ENCODE peak calls at places on chromosomes 5 and 9, in eight cellular contexts. T, Q, V, K, E, G, N and M are unnamed samples.

GRCh38 chr9:114250235-114250568 is 72.7 kb upstream of the ORM1 start:
- DNase-seq in T (peak; percentile 83), Q (peak; percentile 85), K (peak; percentile 92), N (no peak), E (peak; percentile 61), V (peak; percentile 78), G (peak; percentile 93), M (peak; percentile 55)

GRCh38 chr9:68495287-68495686 is 45.4 kb downstream of the TMEM252 start:
- DNase-seq in Q (no peak), T (no peak), V (no peak), E (no peak), K (no peak), G (no peak), N (no peak), M (no peak)

GRCh38 chr5:170782438-170782837 is 1.1 kb upstream of the GABRP start:
- DNase-seq in N (no peak), V (no peak), K (no peak), E (no peak), T (no peak), Q (no peak), G (no peak), M (no peak)

GRCh38 chr9:108850293-108850897 is 5.4 kb downstream of the ACTL7B start:
- DNase-seq in K (no peak), Q (peak; percentile 14), E (no peak), G (no peak), N (no peak), T (no peak), V (no peak), M (no peak)

GRCh38 chr5:38616061-38616460 is 59.6 kb upstream of the LIFR start:
- DNase-seq in G (no peak), E (no peak), T (no peak), V (no peak), Q (no peak), N (no peak), K (no peak), M (no peak)

GRCh38 chr5:151315998-151316597 is 12.5 kb upstream of the SLC36A3 start:
- DNase-seq in V (peak; percentile 58), G (peak; percentile 80), Q (peak; percentile 63), E (peak; percentile 64), K (peak; percentile 78), N (peak; percentile 77), T (peak; percentile 71), M (peak; percentile 80)

GRCh38 chr9:124741681-124742080 is 29.4 kb downstream of the NR6A1 start:
- DNase-seq in K (no peak), G (no peak), N (no peak), Q (no peak), E (no peak), V (no peak), T (no peak), M (no peak)

GRCh38 chr9:128420060-128420650 is 502 bp upstream of the CERCAM start:
- DNase-seq in Q (peak; percentile 45), T (peak; percentile 84), E (peak; percentile 35), G (peak; percentile 87), N (peak; percentile 71), K (peak; percentile 79), V (peak; percentile 64), M (peak; percentile 74)

GRCh38 chr9:98191615-98192502 is 578 bp downstream of the CORO2A start:
- DNase-seq in Q (no peak), G (no peak), E (peak; percentile 30), K (no peak), N (no peak), V (no peak), T (peak; percentile 31), M (peak; percentile 59)

GRCh38 chr9:35658144-35658893 is at the start of gene CCDC107:
- DNase-seq in E (peak; percentile 71), Q (peak; percentile 81), G (peak; percentile 93), K (peak; percentile 92), V (peak; percentile 81), T (peak; percentile 92), N (peak; percentile 79), M (peak; percentile 88)

GRCh38 chr9:35656340-35656739 is 1.5 kb downstream of the RMRP start:
- DNase-seq in Q (no peak), E (no peak), G (no peak), V (no peak), N (no peak), T (no peak), K (no peak), M (no peak)

GRCh38 chr9:35658894-35659220 is 765 bp downstream of the CCDC107 start:
- DNase-seq in K (peak; percentile 58), G (peak; percentile 84), N (no peak), T (no peak), Q (peak; percentile 70), E (no peak), V (peak; percentile 54), M (peak; percentile 47)

GRCh38 chr9:35656841-35657326 is 935 bp downstream of the RMRP start:
- DNase-seq in K (no peak), V (peak; percentile 33), E (no peak), Q (no peak), N (no peak), G (no peak), T (no peak), M (no peak)

DNA sequence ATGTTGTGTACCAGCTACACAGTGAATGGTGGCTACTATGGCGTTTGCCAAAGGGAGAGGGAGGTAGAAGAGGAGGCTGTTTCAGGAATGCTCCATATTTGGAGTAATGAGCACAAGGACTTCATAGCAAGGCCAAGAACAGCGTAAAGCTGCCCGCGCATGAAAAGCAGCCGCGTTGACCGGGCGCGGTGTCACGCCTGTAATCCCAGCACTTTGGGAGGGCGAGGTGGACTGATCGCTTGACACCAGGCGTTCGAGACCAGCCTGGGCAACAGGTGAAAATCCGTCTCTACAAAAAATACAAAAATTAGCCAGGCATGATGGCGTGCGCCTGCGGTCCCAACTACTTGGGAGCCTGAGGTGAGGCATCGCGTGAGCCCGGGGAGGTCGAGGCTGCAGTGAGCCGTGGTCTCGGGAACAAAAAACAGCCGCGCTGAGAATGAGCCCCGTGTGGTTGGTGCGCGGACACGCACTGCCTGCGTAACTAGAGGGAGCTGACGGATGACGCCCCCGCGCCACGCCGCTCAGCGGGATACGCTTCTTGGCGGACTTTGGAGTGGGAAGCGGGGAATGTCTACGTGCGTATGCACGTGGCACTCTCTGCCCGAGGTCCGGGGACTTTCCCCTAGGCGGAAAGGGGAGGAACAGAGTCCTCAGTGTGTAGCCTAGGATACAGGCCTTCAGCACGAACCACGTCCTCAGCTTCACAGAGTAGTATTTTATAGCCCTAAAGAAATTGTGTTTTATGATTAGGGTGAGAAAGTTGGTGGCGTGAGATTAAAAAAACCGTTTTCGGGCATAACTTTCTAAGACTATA is at the start of gene RMRP:
- DNase-seq in G (peak; percentile 100), E (peak; percentile 95), Q (peak; percentile 100), V (peak; percentile 98), K (peak; percentile 99), T (peak; percentile 96), N (peak; percentile 98), M (peak; percentile 97)
- TF ChIP-seq POLR2A in G (peak; percentile 85), E (no peak), Q (no peak), V (peak; percentile 85), K (peak; percentile 31), T (peak; percentile 72), N (no peak), M (peak; percentile 81)

DNA sequence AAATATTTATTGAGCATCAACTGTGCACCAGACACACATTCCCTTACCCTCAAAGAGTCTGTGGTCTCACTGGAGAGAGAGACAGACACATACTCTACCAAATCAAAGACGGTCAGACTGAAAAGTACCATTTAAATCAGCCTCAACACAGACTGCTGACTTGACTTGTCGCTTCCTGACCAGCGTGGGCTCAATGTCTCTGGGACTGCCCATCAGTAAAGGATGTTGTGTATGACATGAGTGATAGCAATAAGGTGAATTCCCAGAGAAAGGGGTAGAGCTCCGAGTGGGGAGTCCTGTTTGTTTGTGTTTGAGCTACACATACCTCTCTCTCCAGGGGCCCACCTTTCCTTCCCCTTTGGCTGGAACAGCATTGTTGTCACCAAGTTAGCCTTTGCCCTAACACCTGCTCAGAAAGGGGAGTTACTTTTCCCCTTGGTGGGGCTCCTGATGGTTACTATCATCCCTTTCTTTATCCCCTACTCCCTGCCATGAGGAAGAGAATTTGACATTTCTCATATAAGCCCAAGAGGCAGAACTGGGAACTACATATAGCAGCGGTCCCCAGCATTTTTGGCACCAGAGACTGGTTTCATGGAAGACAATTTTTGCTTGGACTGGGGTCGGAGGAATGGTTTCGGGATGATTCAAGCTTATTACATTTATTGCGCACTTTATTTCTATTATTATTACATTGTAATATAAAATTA is 33.9 kb downstream of the NR4A3 start:
- DNase-seq in N (no peak), T (no peak), Q (no peak), V (no peak), G (no peak), K (no peak), E (no peak), M (no peak)
- TF ChIP-seq CTCF in N (no peak), T (no peak), Q (no peak), V (no peak), G (no peak), K (no peak), E (no peak), M (no peak)

DNA sequence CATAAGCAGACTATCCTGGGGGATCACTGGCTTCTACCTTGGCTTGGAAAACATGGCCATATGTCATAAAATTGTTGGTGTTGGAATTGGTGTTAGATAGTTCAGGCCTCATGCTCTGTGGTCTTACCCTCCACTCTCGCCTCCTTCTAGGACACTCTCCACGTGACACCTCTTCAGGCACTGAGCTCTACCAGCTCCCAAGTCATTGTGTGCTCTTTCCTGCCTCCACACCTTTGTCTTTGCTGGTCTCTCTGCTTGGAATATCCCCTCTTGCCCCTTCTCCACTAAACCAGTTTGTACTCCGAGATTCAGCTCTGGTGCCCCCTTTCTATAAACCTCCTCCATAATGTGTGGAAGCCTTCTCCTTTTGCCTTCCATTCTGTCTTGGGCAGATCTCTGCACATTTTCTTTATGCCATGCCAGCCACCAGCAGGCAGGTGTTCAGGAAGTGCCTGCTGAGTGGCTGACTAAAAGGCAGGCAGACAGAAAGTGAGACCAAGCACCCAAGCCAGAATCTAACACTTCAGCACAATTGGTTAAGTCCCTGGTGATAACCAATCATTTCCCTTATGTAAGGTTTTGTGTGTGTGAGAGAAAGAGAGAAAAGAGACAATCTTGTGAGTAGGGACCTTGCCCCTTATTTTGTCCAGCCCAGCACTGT is 37.7 kb downstream of the SAR1B start:
- DNase-seq in N (no peak), Q (no peak), E (no peak), V (no peak), G (no peak), K (no peak), T (no peak), M (no peak)
- TF ChIP-seq POLR2A in N (no peak), Q (no peak), E (no peak), V (no peak), G (no peak), K (no peak), T (no peak), M (no peak)

GRCh38 chr5:61162832-61163567 is 732 bp upstream of the SMIM15 start:
- DNase-seq in K (no peak), G (no peak), N (peak; percentile 54), T (no peak), E (no peak), V (no peak), Q (peak; percentile 36), M (peak; percentile 23)

GRCh38 chr5:61163905-61164304 is 1.6 kb upstream of the SMIM15 start:
- DNase-seq in T (no peak), K (no peak), V (no peak), E (no peak), G (no peak), Q (no peak), N (no peak), M (no peak)

GRCh38 chr5:61168951-61169350 is 6.7 kb upstream of the SMIM15 start:
- DNase-seq in T (no peak), N (no peak), G (no peak), V (no peak), Q (no peak), E (no peak), K (no peak), M (no peak)

GRCh38 chr5:61171479-61171878 is 9.2 kb upstream of the SMIM15 start:
- DNase-seq in V (no peak), Q (no peak), E (no peak), T (no peak), G (no peak), K (no peak), N (no peak), M (no peak)

GRCh38 chr5:61167382-61167781 is 5.1 kb upstream of the SMIM15 start:
- DNase-seq in K (no peak), Q (peak; percentile 65), E (no peak), T (no peak), N (peak; percentile 24), G (no peak), V (no peak), M (peak; percentile 28)
- TF ChIP-seq CTCF in K (no peak), Q (peak; percentile 66), E (no peak), T (no peak), N (peak; percentile 77), G (no peak), V (no peak), M (peak; percentile 33)